ENCODE peak calls at places on chromosomes 12 and 14, in five cellular contexts. F is left cardiac atrium; P is naive thymus-derived CD4-positive, alpha-beta T cell; Z is NT2/D1; Q is endothelial cell. L is an unnamed sample.

GRCh38 chr12:116215021-116215420 is 62.5 kb downstream of the MED13L start:
- DNase-seq in F (no peak), P (no peak), Z (no peak), Q (no peak), L (no peak)

GRCh38 chr12:53530920-53531319 is 23.6 kb upstream of the NPFF start:
- DNase-seq in F (no peak), P (no peak), Z (no peak), Q (no peak), L (no peak)

GRCh38 chr14:20757963-20758362 is 10.2 kb upstream of the EDDM3B start:
- DNase-seq in F (peak; percentile 31), P (no peak), Z (no peak), Q (peak; percentile 47), L (no peak)

GRCh38 chr14:22484638-22485037 is 104.4 kb downstream of the DAD1 start:
- DNase-seq in F (no peak), P (no peak), Z (no peak), Q (no peak), L (no peak)

GRCh38 chr12:14981049-14981448 is 8.2 kb downstream of the PDE6H start:
- DNase-seq in F (no peak), P (no peak), Z (no peak), Q (no peak), L (no peak)

GRCh38 chr12:51247523-51248206 is 9.0 kb downstream of the DAZAP2 start:
- DNase-seq in F (no peak), P (no peak), Z (no peak), Q (peak; percentile 13), L (no peak)

GRCh38 chr12:11749943-11750690 is 100.6 kb downstream of the ETV6 start:
- DNase-seq in F (no peak), P (no peak), Z (no peak), Q (no peak), L (no peak)

GRCh38 chr12:38158428-38159091 is 158.0 kb upstream of the ALG10B start:
- DNase-seq in F (no peak), P (no peak), Z (no peak), Q (no peak), L (no peak)

GRCh38 chr14:73369433-73369832 is 88.9 kb downstream of the NUMB start:
- DNase-seq in F (no peak), P (no peak), Z (no peak), Q (no peak), L (no peak)

GRCh38 chr12:67366530-67367196 is 97.5 kb downstream of the CAND1 start:
- DNase-seq in F (no peak), P (no peak), Z (no peak), Q (no peak), L (peak; percentile 84)

GRCh38 chr12:54304187-54304810 is 3.5 kb upstream of the NFE2 start:
- DNase-seq in F (peak; percentile 79), P (no peak), Z (no peak), Q (peak; percentile 22), L (no peak)

GRCh38 chr12:109833307-109834189 is at the start of gene TRPV4:
- DNase-seq in F (peak; percentile 56), P (no peak), Z (peak; percentile 39), Q (peak; percentile 66), L (no peak)

GRCh38 chr14:104143071-104143470 is 4.7 kb downstream of the KIF26A start:
- DNase-seq in F (peak; percentile 16), P (no peak), Z (no peak), Q (no peak), L (no peak)

GRCh38 chr12:5921027-5921909 is 23.8 kb downstream of the ANO2 start:
- DNase-seq in F (no peak), P (no peak), Z (no peak), Q (no peak), L (no peak)

GRCh38 chr14:69132513-69133181 is 20.3 kb downstream of the DCAF5 start:
- DNase-seq in F (no peak), P (no peak), Z (no peak), Q (no peak), L (no peak)

GRCh38 chr12:103965590-103966407 is at the start of gene TDG:
- DNase-seq in F (peak; percentile 98), P (peak; percentile 97), Z (peak; percentile 98), Q (peak; percentile 92), L (peak; percentile 97)

GRCh38 chr12:84822541-84822940 is 90.1 kb downstream of the SLC6A15 start:
- DNase-seq in F (no peak), P (no peak), Z (no peak), Q (no peak), L (no peak)

GRCh38 chr12:3641428-3641883 is 111.5 kb downstream of the CRACR2A start:
- DNase-seq in F (peak; percentile 37), P (no peak), Z (no peak), Q (no peak), L (no peak)

L was measured in foreskin melanocyte.